ENCODE peak calls at places on chromosomes 12 and 14, in six cellular contexts. One of them, this sample, is unnamed.

GRCh38 chr12:5432011-5432400 is at the start of gene NTF3:
- DNase-seq in activated T-helper 9 cell treated with anti-CD3 and anti-CD28 coated beads, Interleukin-2, amount 50 U/mL, for 16 hours: no peak
- DNase-seq in iPS DF 6.9: no peak
- DNase-seq in effector CD4-positive, alpha-beta T cell: no peak
- DNase-seq in HTR-8/SVneo: no peak
- DNase-seq in NCI-H2171: no peak
- DNase-seq in this sample: no peak

GRCh38 chr14:21077672-21078071 is 7.6 kb downstream of the ARHGEF40 start:
- DNase-seq in activated T-helper 9 cell treated with anti-CD3 and anti-CD28 coated beads, Interleukin-2, amount 50 U/mL, for 16 hours: no peak
- DNase-seq in iPS DF 6.9: no peak
- DNase-seq in effector CD4-positive, alpha-beta T cell: no peak
- DNase-seq in HTR-8/SVneo: no peak
- DNase-seq in NCI-H2171: no peak
- DNase-seq in this sample: no peak

GRCh38 chr14:99731536-99732435 is 47.7 kb downstream of the CYP46A1 start:
- DNase-seq in activated T-helper 9 cell treated with anti-CD3 and anti-CD28 coated beads, Interleukin-2, amount 50 U/mL, for 16 hours: no peak
- DNase-seq in iPS DF 6.9: no peak
- DNase-seq in effector CD4-positive, alpha-beta T cell: no peak
- DNase-seq in HTR-8/SVneo: no peak
- DNase-seq in NCI-H2171: no peak
- DNase-seq in this sample: no peak

GRCh38 chr12:67661311-67662011 is 12.9 kb downstream of the DYRK2 start:
- DNase-seq in activated T-helper 9 cell treated with anti-CD3 and anti-CD28 coated beads, Interleukin-2, amount 50 U/mL, for 16 hours: no peak
- DNase-seq in iPS DF 6.9: no peak
- DNase-seq in effector CD4-positive, alpha-beta T cell: no peak
- DNase-seq in HTR-8/SVneo: no peak
- DNase-seq in NCI-H2171: peak; percentile 59
- DNase-seq in this sample: no peak

GRCh38 chr14:90851327-90852036 is 35.3 kb upstream of the TTC7B start:
- DNase-seq in activated T-helper 9 cell treated with anti-CD3 and anti-CD28 coated beads, Interleukin-2, amount 50 U/mL, for 16 hours: no peak
- DNase-seq in iPS DF 6.9: no peak
- DNase-seq in effector CD4-positive, alpha-beta T cell: no peak
- DNase-seq in HTR-8/SVneo: no peak
- DNase-seq in NCI-H2171: no peak
- DNase-seq in this sample: no peak

GRCh38 chr12:1934068-1934467 is 15.6 kb upstream of the CACNA2D4 start:
- DNase-seq in activated T-helper 9 cell treated with anti-CD3 and anti-CD28 coated beads, Interleukin-2, amount 50 U/mL, for 16 hours: no peak
- DNase-seq in iPS DF 6.9: no peak
- DNase-seq in effector CD4-positive, alpha-beta T cell: no peak
- DNase-seq in HTR-8/SVneo: no peak
- DNase-seq in NCI-H2171: no peak
- DNase-seq in this sample: no peak

GRCh38 chr12:31217356-31218130 is 108.4 kb downstream of the SINHCAF start:
- DNase-seq in activated T-helper 9 cell treated with anti-CD3 and anti-CD28 coated beads, Interleukin-2, amount 50 U/mL, for 16 hours: no peak
- DNase-seq in iPS DF 6.9: no peak
- DNase-seq in effector CD4-positive, alpha-beta T cell: no peak
- DNase-seq in HTR-8/SVneo: no peak
- DNase-seq in NCI-H2171: no peak
- DNase-seq in this sample: no peak

GRCh38 chr12:2638273-2639019 is 156.3 kb upstream of the FKBP4 start:
- DNase-seq in activated T-helper 9 cell treated with anti-CD3 and anti-CD28 coated beads, Interleukin-2, amount 50 U/mL, for 16 hours: no peak
- DNase-seq in iPS DF 6.9: no peak
- DNase-seq in effector CD4-positive, alpha-beta T cell: no peak
- DNase-seq in HTR-8/SVneo: no peak
- DNase-seq in NCI-H2171: no peak
- DNase-seq in this sample: no peak

GRCh38 chr14:105249175-105250007 is 1.1 kb downstream of the BTBD6 start:
- DNase-seq in activated T-helper 9 cell treated with anti-CD3 and anti-CD28 coated beads, Interleukin-2, amount 50 U/mL, for 16 hours: no peak
- DNase-seq in iPS DF 6.9: no peak
- DNase-seq in effector CD4-positive, alpha-beta T cell: no peak
- DNase-seq in HTR-8/SVneo: no peak
- DNase-seq in NCI-H2171: no peak
- DNase-seq in this sample: no peak

GRCh38 chr12:116855744-116856470 is 25.3 kb downstream of the HRK start:
- DNase-seq in activated T-helper 9 cell treated with anti-CD3 and anti-CD28 coated beads, Interleukin-2, amount 50 U/mL, for 16 hours: no peak
- DNase-seq in iPS DF 6.9: no peak
- DNase-seq in effector CD4-positive, alpha-beta T cell: no peak
- DNase-seq in HTR-8/SVneo: no peak
- DNase-seq in NCI-H2171: no peak
- DNase-seq in this sample: no peak

GRCh38 chr14:36233217-36233616 is 56.7 kb upstream of the PTCSC3 start:
- DNase-seq in activated T-helper 9 cell treated with anti-CD3 and anti-CD28 coated beads, Interleukin-2, amount 50 U/mL, for 16 hours: no peak
- DNase-seq in iPS DF 6.9: no peak
- DNase-seq in effector CD4-positive, alpha-beta T cell: no peak
- DNase-seq in HTR-8/SVneo: no peak
- DNase-seq in NCI-H2171: no peak
- DNase-seq in this sample: no peak

GRCh38 chr14:29486132-29486531 is 441.5 kb downstream of the PRKD1 start:
- DNase-seq in activated T-helper 9 cell treated with anti-CD3 and anti-CD28 coated beads, Interleukin-2, amount 50 U/mL, for 16 hours: no peak
- DNase-seq in iPS DF 6.9: no peak
- DNase-seq in effector CD4-positive, alpha-beta T cell: no peak
- DNase-seq in HTR-8/SVneo: no peak
- DNase-seq in NCI-H2171: no peak
- DNase-seq in this sample: no peak

GRCh38 chr14:49250109-49250508 is 336.1 kb downstream of the RPS29 start:
- DNase-seq in activated T-helper 9 cell treated with anti-CD3 and anti-CD28 coated beads, Interleukin-2, amount 50 U/mL, for 16 hours: no peak
- DNase-seq in iPS DF 6.9: no peak
- DNase-seq in effector CD4-positive, alpha-beta T cell: no peak
- DNase-seq in HTR-8/SVneo: peak; percentile 18
- DNase-seq in NCI-H2171: no peak
- DNase-seq in this sample: no peak

GRCh38 chr12:121939190-121939589 is 20.8 kb downstream of the CFAP251 start:
- DNase-seq in activated T-helper 9 cell treated with anti-CD3 and anti-CD28 coated beads, Interleukin-2, amount 50 U/mL, for 16 hours: no peak
- DNase-seq in iPS DF 6.9: no peak
- DNase-seq in effector CD4-positive, alpha-beta T cell: no peak
- DNase-seq in HTR-8/SVneo: no peak
- DNase-seq in NCI-H2171: no peak
- DNase-seq in this sample: no peak

GRCh38 chr12:120738252-120739030 is 12.8 kb downstream of the ACADS start:
- DNase-seq in activated T-helper 9 cell treated with anti-CD3 and anti-CD28 coated beads, Interleukin-2, amount 50 U/mL, for 16 hours: no peak
- DNase-seq in iPS DF 6.9: no peak
- DNase-seq in effector CD4-positive, alpha-beta T cell: no peak
- DNase-seq in HTR-8/SVneo: no peak
- DNase-seq in NCI-H2171: no peak
- DNase-seq in this sample: no peak

This sample was measured in T-helper 17 cell.